ENCODE peak calls at places on chromosomes 3 and 15, in four cellular contexts. Y is activated gamma-delta T cell treated with Interleukin-2 at 50 U/mL for 16 hours, K is right cardiac atrium, F is breast epithelium. T is an unnamed sample.

GRCh38 chr3:141308588-141309218 is 59.6 kb upstream of the ZBTB38 start:
- DNase-seq in F (peak), K (peak), Y (no peak), T (no peak)

GRCh38 chr15:36671017-36671416 is 91.6 kb downstream of the CDIN1 start:
- DNase-seq in K (no peak), F (no peak), Y (no peak), T (no peak)

GRCh38 chr15:90259524-90259923 is 5.9 kb upstream of the NGRN start:
- DNase-seq in Y (no peak), F (no peak), K (no peak), T (no peak)

GRCh38 chr3:131485116-131485515 is 17.7 kb downstream of the MRPL3 start:
- DNase-seq in K (no peak), Y (no peak), F (no peak), T (no peak)

GRCh38 chr3:38622336-38622735 is 27.2 kb downstream of the SCN5A start:
- DNase-seq in Y (no peak), K (no peak), F (no peak), T (no peak)

GRCh38 chr3:45921158-45922038 is 21.9 kb upstream of the CXCR6 start:
- DNase-seq in Y (no peak), F (no peak), K (no peak), T (no peak)

GRCh38 chr3:134651347-134652041 is 672 bp upstream of the KY start:
- DNase-seq in F (peak), Y (no peak), K (no peak), T (peak)

GRCh38 chr15:35305031-35305555 is 220.0 kb upstream of the NANOGP8 start:
- DNase-seq in Y (no peak), F (no peak), K (no peak), T (no peak)

GRCh38 chr3:4675704-4676103 is 182.6 kb downstream of the ITPR1 start:
- DNase-seq in K (no peak), F (no peak), Y (no peak), T (no peak)

GRCh38 chr3:45635475-45636256 is 41.1 kb downstream of the LIMD1 start:
- DNase-seq in F (no peak), Y (no peak), K (no peak), T (no peak)

GRCh38 chr15:43185161-43186002 is at the start of gene CCNDBP1:
- DNase-seq in F (peak), K (peak), Y (peak), T (peak)

GRCh38 chr15:94844533-94845390 is 613.4 kb downstream of the MCTP2 start:
- DNase-seq in Y (no peak), K (peak), F (no peak), T (peak)

T was measured in mesothelial cell of epicardium.